ENCODE peak calls at places on chromosomes 7 and 10, in five cellular contexts. O, M, W, A and B are unnamed samples.
A peak's percentile ranks its signal among the peaks of the same experiment; 100 is the strongest.

GRCh38 chr10:20622522-20623270 is 274.4 kb downstream of the NEBL start:
- DNase-seq in O (no peak), M (no peak), W (no peak), A (no peak), B (no peak)

GRCh38 chr7:122269241-122269640 is 35.3 kb downstream of the FEZF1 start:
- DNase-seq in O (no peak), M (no peak), W (no peak), A (no peak), B (no peak)

GRCh38 chr7:27203378-27203953 is 3.6 kb upstream of the HOXA13 start:
- DNase-seq in O (no peak), M (no peak), W (no peak), A (no peak), B (no peak)

GRCh38 chr7:84277628-84278224 is 83.1 kb upstream of the SEMA3A start:
- DNase-seq in O (no peak), M (no peak), W (no peak), A (no peak), B (no peak)

GRCh38 chr7:93055543-93056107 is 62.2 kb downstream of the SAMD9 start:
- DNase-seq in O (no peak), M (no peak), W (peak; percentile 63), A (no peak), B (peak; percentile 25)

GRCh38 chr7:1946461-1947450 is 276.7 kb downstream of the ELFN1 start:
- DNase-seq in O (no peak), M (no peak), W (no peak), A (no peak), B (no peak)

GRCh38 chr10:86363184-86363832 is 3.3 kb downstream of the GRID1 start:
- DNase-seq in O (no peak), M (no peak), W (no peak), A (no peak), B (no peak)

GRCh38 chr7:26151096-26151495 is 902 bp upstream of the NFE2L3 start:
- DNase-seq in O (no peak), M (no peak), W (no peak), A (no peak), B (peak; percentile 5)

GRCh38 chr10:9786576-9786975 is 1231.1 kb upstream of the CELF2 start:
- DNase-seq in O (no peak), M (no peak), W (peak; percentile 29), A (no peak), B (no peak)

GRCh38 chr7:618539-619355 is 99.1 kb upstream of the PDGFA start:
- DNase-seq in O (no peak), M (peak; percentile 50), W (no peak), A (no peak), B (no peak)

GRCh38 chr10:132644544-132645530 is 107.2 kb downstream of the INPP5A start:
- DNase-seq in O (no peak), M (no peak), W (no peak), A (no peak), B (no peak)

GRCh38 chr7:22137466-22137865 is 191.8 kb upstream of the CDCA7L start:
- DNase-seq in O (no peak), M (no peak), W (peak; percentile 37), A (no peak), B (no peak)

GRCh38 chr10:100847440-100847839 is 65.3 kb upstream of the SLF2 start:
- DNase-seq in O (no peak), M (peak; percentile 54), W (no peak), A (no peak), B (no peak)

GRCh38 chr10:51733061-51733460 is 33.7 kb upstream of the CSTF2T start:
- DNase-seq in O (no peak), M (no peak), W (peak; percentile 35), A (no peak), B (no peak)

GRCh38 chr7:27581119-27581518 is 81.6 kb downstream of the HIBADH start:
- DNase-seq in O (no peak), M (no peak), W (no peak), A (no peak), B (no peak)

GRCh38 chr10:283916-284356 is 148.7 kb downstream of the ZMYND11 start:
- DNase-seq in O (no peak), M (peak; percentile 10), W (no peak), A (no peak), B (no peak)

GRCh38 chr10:48400850-48401220 is 94.4 kb downstream of the MAPK8 start:
- DNase-seq in O (no peak), M (no peak), W (no peak), A (no peak), B (no peak)

GRCh38 chr7:106053109-106053508 is 59.0 kb downstream of the SYPL1 start:
- DNase-seq in O (no peak), M (no peak), W (no peak), A (no peak), B (no peak)

GRCh38 chr7:41685684-41686083 is 17.2 kb downstream of the INHBA start:
- DNase-seq in O (no peak), M (no peak), W (no peak), A (no peak), B (no peak)

GRCh38 chr7:35802649-35803048 is 1.8 kb downstream of the SEPTIN7 start:
- DNase-seq in O (no peak), M (peak; percentile 16), W (no peak), A (no peak), B (no peak)

GRCh38 chr10:79410315-79411094 is 34.9 kb downstream of the ZCCHC24 start:
- DNase-seq in O (no peak), M (no peak), W (no peak), A (no peak), B (no peak)

GRCh38 chr10:25867321-25867720 is 66.7 kb upstream of the MYO3A start:
- DNase-seq in O (no peak), M (no peak), W (no peak), A (no peak), B (no peak)

GRCh38 chr10:90930070-90930837 is 9.4 kb upstream of the ANKRD1 start:
- DNase-seq in O (no peak), M (no peak), W (peak; percentile 73), A (no peak), B (no peak)